ENCODE peak calls at places on chromosomes 1 and 21, in four cellular contexts. H, R, K and V are unnamed samples.

GRCh38 chr1:6041432-6042062 is 4.1 kb upstream of the KCNAB2 start:
- DNase-seq in H (peak), R (peak), K (no peak), V (peak)

GRCh38 chr1:229068266-229069043 is 202.5 kb upstream of the RAB4A start:
- DNase-seq in H (no peak), R (no peak), K (no peak), V (no peak)

GRCh38 chr1:15833069-15833679 is 14.3 kb upstream of the SPEN start:
- DNase-seq in H (no peak), R (no peak), K (no peak), V (peak)

GRCh38 chr1:209154916-209155315 is 428.6 kb upstream of the CAMK1G start:
- DNase-seq in H (no peak), R (no peak), K (no peak), V (no peak)

GRCh38 chr1:24562625-24563024 is 6.7 kb downstream of the NCMAP start:
- DNase-seq in H (no peak), R (no peak), K (no peak), V (no peak)

GRCh38 chr1:225746361-225747179 is 31.1 kb upstream of the SRP9 start:
- DNase-seq in H (peak), R (no peak), K (no peak), V (peak)

GRCh38 chr1:18325151-18325550 is 155.6 kb upstream of the KLHDC7A start:
- DNase-seq in H (no peak), R (no peak), K (no peak), V (no peak)

GRCh38 chr21:30194701-30195299 is 21.1 kb downstream of the CLDN8 start:
- DNase-seq in H (no peak), R (peak), K (no peak), V (peak)

GRCh38 chr1:224498574-224499170 is 64.1 kb upstream of the WDR26 start:
- DNase-seq in H (no peak), R (no peak), K (no peak), V (peak)

GRCh38 chr1:232963366-232963765 is 13.0 kb downstream of the NTPCR start:
- DNase-seq in H (no peak), R (no peak), K (no peak), V (no peak)

GRCh38 chr1:153375511-153375910 is at the start of gene S100A12:
- DNase-seq in H (no peak), R (no peak), K (no peak), V (no peak)

GRCh38 chr1:32372149-32372756 is 9.9 kb downstream of the TSSK3 start:
- DNase-seq in H (no peak), R (no peak), K (peak), V (no peak)

GRCh38 chr1:37930246-37931142 is 16.4 kb downstream of the INPP5B start:
- DNase-seq in H (no peak), R (peak), K (no peak), V (no peak)

GRCh38 chr1:156616463-156616862 is 2.8 kb upstream of the HAPLN2 start:
- DNase-seq in H (no peak), R (peak), K (no peak), V (no peak)

GRCh38 chr1:239031310-239031709 is 355.1 kb upstream of the CHRM3 start:
- DNase-seq in H (no peak), R (no peak), K (no peak), V (no peak)

GRCh38 chr1:180255538-180256352 is 25.7 kb downstream of the LHX4 start:
- DNase-seq in H (no peak), R (no peak), K (no peak), V (no peak)

GRCh38 chr1:47934243-47934805 is 62.9 kb downstream of the TRABD2B start:
- DNase-seq in H (no peak), R (no peak), K (no peak), V (peak)

GRCh38 chr1:3034162-3034561 is 12.9 kb downstream of the ACTRT2 start:
- DNase-seq in H (no peak), R (no peak), K (no peak), V (no peak)

GRCh38 chr21:39071623-39072214 is 111.5 kb downstream of the PSMG1 start:
- DNase-seq in H (no peak), R (no peak), K (no peak), V (no peak)

GRCh38 chr1:31364561-31365255 is 8.2 kb downstream of the FABP3 start:
- DNase-seq in H (no peak), R (no peak), K (no peak), V (no peak)

GRCh38 chr1:8015809-8016165 is 10.3 kb downstream of the ERRFI1 start:
- DNase-seq in H (no peak), R (no peak), K (no peak), V (no peak)

GRCh38 chr1:186195377-186195931 is 179.6 kb downstream of the TPR start:
- DNase-seq in H (no peak), R (peak), K (no peak), V (no peak)

GRCh38 chr1:110084226-110085078 is 14.0 kb upstream of the ALX3 start:
- DNase-seq in H (no peak), R (no peak), K (peak), V (peak)

GRCh38 chr1:106568161-106568560 is 488.3 kb upstream of the PRMT6 start:
- DNase-seq in H (no peak), R (no peak), K (no peak), V (no peak)

GRCh38 chr1:241637604-241638003 is 2.6 kb downstream of the CHML start:
- DNase-seq in H (no peak), R (no peak), K (no peak), V (no peak)

GRCh38 chr1:237074371-237075117 is 32.6 kb downstream of the RYR2 start:
- DNase-seq in H (no peak), R (no peak), K (no peak), V (no peak)

GRCh38 chr1:151475175-151475574 is 15.9 kb upstream of the POGZ start:
- DNase-seq in H (no peak), R (no peak), K (peak), V (no peak)

GRCh38 chr1:34754878-34755637 is at the start of gene GJB5:
- DNase-seq in H (no peak), R (no peak), K (no peak), V (peak)

GRCh38 chr21:27561116-27561515 is 594.2 kb upstream of the ADAMTS5 start:
- DNase-seq in H (no peak), R (no peak), K (no peak), V (no peak)

GRCh38 chr1:110203021-110203661 is 7.0 kb upstream of the KCNC4 start:
- DNase-seq in H (peak), R (peak), K (peak), V (peak)

GRCh38 chr1:35452086-35452485 is 105.1 kb downstream of the KIAA0319L start:
- DNase-seq in H (no peak), R (no peak), K (no peak), V (peak)

GRCh38 chr1:172775598-172776570 is 117.0 kb downstream of the FASLG start:
- DNase-seq in H (no peak), R (no peak), K (no peak), V (no peak)

DNA sequence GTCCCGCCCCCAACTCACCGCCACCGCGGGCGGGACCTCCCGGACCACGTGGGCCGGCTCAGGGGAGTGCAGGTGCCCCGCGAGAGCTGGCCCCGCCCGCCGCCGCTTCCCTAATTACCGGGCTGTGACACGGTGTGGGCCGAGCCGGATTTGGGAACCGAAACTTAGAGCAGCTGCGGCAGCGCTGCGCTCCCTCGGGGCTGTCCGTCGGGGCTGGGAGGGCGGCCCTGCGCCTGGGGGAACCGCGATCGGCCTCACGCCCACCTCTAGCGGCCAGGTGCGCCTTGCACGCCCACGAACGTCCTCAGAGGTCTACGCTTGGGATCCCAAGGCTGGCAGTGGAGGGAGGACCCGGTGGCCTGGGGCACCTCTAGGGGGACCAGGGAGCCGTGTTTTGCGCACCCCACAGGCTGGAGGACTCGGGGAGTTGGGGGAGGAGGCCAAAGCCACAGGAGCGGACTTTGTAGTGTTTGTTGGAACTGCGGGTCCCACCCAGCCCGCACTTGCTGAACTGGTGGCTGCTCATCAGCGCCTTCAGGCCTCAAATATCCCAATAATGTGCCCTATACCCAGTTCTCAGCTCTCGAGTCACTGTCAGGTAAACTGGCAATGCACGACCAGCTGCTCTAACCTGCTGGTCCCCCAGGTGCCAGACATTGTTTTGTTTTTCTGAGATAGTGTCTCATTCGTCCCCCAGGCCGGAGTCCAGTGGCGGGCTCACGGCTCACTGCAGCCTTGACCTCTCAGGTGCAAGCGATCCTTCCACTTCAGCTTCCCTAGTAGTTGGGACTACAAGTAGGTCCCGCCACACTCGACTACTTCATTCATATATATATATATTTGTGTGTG is 781 bp upstream of the NADK start:
- DNase-seq in H (peak), R (peak), K (peak), V (peak)
- TF ChIP-seq JUNB in H (no peak), R (no peak), K (no peak), V (no peak)

GRCh38 chr1:53913352-53914043 is 19.5 kb downstream of the DIO1 start:
- DNase-seq in H (no peak), R (no peak), K (no peak), V (peak)
- TF ChIP-seq CTCF in H (no peak), R (peak), K (no peak), V (peak)

GRCh38 chr21:25577765-25578069 is 29.6 kb downstream of the MRPL39 start:
- DNase-seq in H (no peak), R (no peak), K (no peak), V (no peak)

GRCh38 chr21:25571726-25572121 is 35.6 kb downstream of the MRPL39 start:
- DNase-seq in H (no peak), R (no peak), K (no peak), V (no peak)

GRCh38 chr21:25572895-25573310 is 34.4 kb downstream of the MRPL39 start:
- DNase-seq in H (no peak), R (no peak), K (peak), V (no peak)

GRCh38 chr21:25569711-25570110 is 37.6 kb downstream of the MRPL39 start:
- DNase-seq in H (no peak), R (no peak), K (no peak), V (no peak)

GRCh38 chr21:25573409-25574206 is 33.7 kb downstream of the MRPL39 start:
- DNase-seq in H (peak), R (peak), K (peak), V (no peak)
- TF ChIP-seq JUNB in H (no peak), R (no peak), K (peak), V (no peak)

DNA sequence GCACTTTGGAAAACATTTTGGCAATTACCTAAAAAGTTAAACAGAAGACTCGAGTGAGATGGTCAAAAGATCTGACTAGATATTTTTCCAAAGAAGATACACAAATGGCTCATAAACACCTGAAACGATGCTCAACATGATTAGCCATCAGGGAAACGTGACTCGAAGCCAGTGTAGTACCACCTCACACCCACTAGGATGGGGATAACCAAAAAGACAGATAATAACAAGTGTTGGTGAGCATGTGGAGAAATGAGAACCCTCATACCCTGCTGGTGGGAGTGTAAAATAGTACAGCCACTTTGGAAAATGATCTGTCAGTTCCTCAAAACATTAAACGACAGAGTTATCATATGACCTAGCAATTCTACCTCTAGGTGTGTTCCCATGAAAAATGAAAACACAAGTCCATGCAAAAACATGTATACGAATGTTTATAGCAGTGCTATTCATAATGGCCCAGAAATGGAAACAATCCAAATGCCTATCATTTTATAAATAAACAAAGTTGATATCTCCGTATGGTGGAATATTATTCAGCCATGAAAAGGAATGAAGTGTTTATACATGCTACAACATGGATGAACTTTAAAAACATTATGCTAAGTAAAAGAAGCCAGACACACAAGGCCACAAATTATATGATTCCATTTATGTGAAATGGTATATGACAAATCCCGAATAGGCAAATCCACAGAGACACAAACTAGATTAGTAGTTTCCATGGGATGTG is 625.2 kb downstream of the KIF26B start:
- DNase-seq in H (no peak), R (peak), K (no peak), V (no peak)
- TF ChIP-seq CTCF in H (no peak), R (peak), K (no peak), V (no peak)

GRCh38 chr1:43284711-43285110 is 670 bp downstream of the C1orf210 start:
- DNase-seq in H (no peak), R (no peak), K (no peak), V (no peak)
- TF ChIP-seq JUNB in H (no peak), R (no peak), K (no peak), V (no peak)

GRCh38 chr1:63362578-63362977 is 4.8 kb upstream of the ALG6 start:
- DNase-seq in H (no peak), R (no peak), K (no peak), V (peak)
- TF ChIP-seq CTCF in H (no peak), R (no peak), K (peak), V (peak)

GRCh38 chr1:176051402-176051801 is 155.7 kb downstream of the COP1 start:
- DNase-seq in H (no peak), R (no peak), K (no peak), V (no peak)

GRCh38 chr1:176055398-176055797 is 151.7 kb downstream of the COP1 start:
- DNase-seq in H (no peak), R (no peak), K (no peak), V (no peak)

GRCh38 chr1:176049582-176049981 is 157.5 kb downstream of the COP1 start:
- DNase-seq in H (no peak), R (no peak), K (no peak), V (no peak)

GRCh38 chr1:176056312-176056711 is 150.8 kb downstream of the COP1 start:
- DNase-seq in H (no peak), R (no peak), K (no peak), V (no peak)

GRCh38 chr1:176051902-176052518 is 155.1 kb downstream of the COP1 start:
- DNase-seq in H (no peak), R (no peak), K (no peak), V (no peak)
- TF ChIP-seq JUNB in H (no peak), R (no peak), K (no peak), V (no peak)